ENCODE peak calls at places on chromosomes 3 and 15, in four cellular contexts. G is HCT116, S is cardiac muscle cell, L is upper lobe of right lung. P is an unnamed sample. For H3K36me3, the result is how much of the 10 kb centered on the place peaks cover.

GRCh38 chr3:38459499-38460048 is 5.9 kb downstream of the ACVR2B start:
- DNase-seq in G (no peak), S (no peak), L (no peak), P (no peak)

GRCh38 chr3:74067296-74067695 is 442.6 kb upstream of the PDZRN3 start:
- DNase-seq in G (no peak), S (no peak), L (no peak), P (no peak)

GRCh38 chr15:35281515-35281914 is 196.4 kb upstream of the NANOGP8 start:
- DNase-seq in G (peak), S (no peak), L (no peak), P (no peak)

GRCh38 chr15:98876461-98877369 is 130.9 kb downstream of the PGPEP1L start:
- DNase-seq in G (no peak), S (no peak), L (no peak), P (no peak)

GRCh38 chr3:11212784-11213183 is 58.5 kb downstream of the HRH1 start:
- DNase-seq in G (peak), S (no peak), L (no peak), P (no peak)

GRCh38 chr15:39128746-39129145 is 452.1 kb upstream of the THBS1 start:
- DNase-seq in G (no peak), S (peak), L (no peak), P (no peak)

GRCh38 chr3:177229791-177230190 is 32.5 kb upstream of the TBL1XR1 start:
- DNase-seq in G (no peak), S (peak), L (no peak), P (no peak)

GRCh38 chr3:41345788-41346187 is 146.5 kb downstream of the CTNNB1 start:
- DNase-seq in G (no peak), S (no peak), L (no peak), P (no peak)

GRCh38 chr3:127689266-127689860 is 16.6 kb downstream of the ABTB1 start:
- DNase-seq in G (no peak), S (no peak), L (peak), P (no peak)

GRCh38 chr3:198079771-198080520 is 119.9 kb downstream of the LMLN start:
- DNase-seq in G (peak), S (peak), L (no peak), P (no peak)

GRCh38 chr3:73419179-73419803 is 205.4 kb downstream of the PDZRN3 start:
- DNase-seq in G (no peak), S (peak), L (no peak), P (no peak)

GRCh38 chr3:183629546-183630301 is 5.7 kb upstream of the KLHL24 start:
- DNase-seq in G (no peak), S (peak), L (no peak), P (no peak)

GRCh38 chr15:31268911-31269784 is 57.5 kb upstream of the KLF13 start:
- DNase-seq in G (no peak), S (no peak), L (no peak), P (no peak)

GRCh38 chr3:182028081-182028480 is 316.4 kb downstream of the SOX2 start:
- DNase-seq in G (no peak), S (no peak), L (no peak), P (no peak)

GRCh38 chr15:31352911-31353811 is 26.5 kb downstream of the KLF13 start:
- DNase-seq in G (no peak), S (peak), L (peak), P (peak)

GRCh38 chr15:28132524-28133275 is 33.6 kb upstream of the OCA2 start:
- DNase-seq in G (no peak), S (peak), L (no peak), P (no peak)

GRCh38 chr3:159263750-159264561 is 462.1 kb downstream of the MFSD1 start:
- DNase-seq in G (peak), S (peak), L (no peak), P (no peak)

GRCh38 chr15:45891766-45892165 is 256.9 kb downstream of the SQOR start:
- DNase-seq in G (no peak), S (no peak), L (no peak), P (no peak)

GRCh38 chr3:129827765-129828164 is 65.7 kb downstream of the TMCC1 start:
- DNase-seq in G (no peak), S (no peak), L (no peak), P (no peak)

GRCh38 chr3:152193673-152194267 is 75.0 kb upstream of the MBNL1 start:
- DNase-seq in G (no peak), S (no peak), L (peak), P (no peak)

GRCh38 chr15:58447244-58448010 is 15.6 kb downstream of the LIPC start:
- DNase-seq in G (no peak), S (peak), L (no peak), P (peak)

GRCh38 chr3:43028678-43029490 is 49.8 kb downstream of the GASK1A start:
- DNase-seq in G (no peak), S (no peak), L (no peak), P (no peak)

GRCh38 chr15:67178569-67179210 is 75.8 kb downstream of the AAGAB start:
- DNase-seq in G (no peak), S (peak), L (no peak), P (peak)

DNA sequence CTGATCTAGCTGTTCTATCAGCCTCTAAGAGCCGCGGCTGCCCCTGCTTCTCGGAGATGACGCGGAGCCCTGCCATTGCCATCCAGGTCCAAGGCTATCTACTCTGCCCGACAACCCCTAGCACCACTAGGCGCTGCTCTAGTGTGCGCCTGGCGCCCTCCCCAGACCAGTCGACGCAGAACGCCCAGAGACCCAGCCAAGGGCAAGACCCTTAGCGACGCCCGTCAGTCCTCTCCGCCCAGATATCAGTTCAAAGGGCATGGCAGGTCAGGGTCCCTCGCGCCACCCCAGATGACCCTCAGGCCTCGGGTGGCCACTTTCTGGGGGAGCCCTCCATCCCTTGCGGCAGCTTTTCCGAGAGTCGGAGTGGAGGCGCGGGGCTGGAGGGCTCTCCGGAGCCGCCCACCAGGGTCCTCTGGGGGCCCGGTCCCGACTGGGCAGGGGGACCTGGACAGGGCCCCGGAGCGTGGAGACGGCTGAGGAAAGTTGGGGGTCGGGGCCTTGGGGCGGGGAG is 371 bp upstream of the CLSTN2 start:
- DNase-seq in G (no peak), S (peak), L (peak), P (peak)
- TF ChIP-seq CTCF in G (no peak), S (peak), L (no peak), P (peak)

GRCh38 chr3:186362409-186362757 is 349 bp upstream of the DGKG start:
- DNase-seq in G (no peak), S (no peak), L (no peak), P (no peak)
- H3K4me3 ChIP-seq in G (no peak), S (peak), L (peak), P (peak)

GRCh38 chr15:90948506-90948905 is 6.2 kb upstream of the RCCD1 start:
- DNase-seq in G (no peak), S (no peak), L (no peak), P (no peak)

GRCh38 chr15:90952901-90953677 is 1.6 kb upstream of the RCCD1 start:
- DNase-seq in G (no peak), S (no peak), L (no peak), P (no peak)

GRCh38 chr15:90950676-90951075 is 4.0 kb upstream of the RCCD1 start:
- DNase-seq in G (no peak), S (no peak), L (no peak), P (no peak)

GRCh38 chr15:90947577-90948357 is 6.9 kb upstream of the RCCD1 start:
- DNase-seq in G (no peak), S (no peak), L (no peak), P (no peak)

GRCh38 chr15:90949979-90950675 is 4.6 kb upstream of the RCCD1 start:
- DNase-seq in G (no peak), S (no peak), L (no peak), P (no peak)
- H3K36me3 ChIP-seq in G (under half), S (under half), L (half or more), P (under half)

DNA sequence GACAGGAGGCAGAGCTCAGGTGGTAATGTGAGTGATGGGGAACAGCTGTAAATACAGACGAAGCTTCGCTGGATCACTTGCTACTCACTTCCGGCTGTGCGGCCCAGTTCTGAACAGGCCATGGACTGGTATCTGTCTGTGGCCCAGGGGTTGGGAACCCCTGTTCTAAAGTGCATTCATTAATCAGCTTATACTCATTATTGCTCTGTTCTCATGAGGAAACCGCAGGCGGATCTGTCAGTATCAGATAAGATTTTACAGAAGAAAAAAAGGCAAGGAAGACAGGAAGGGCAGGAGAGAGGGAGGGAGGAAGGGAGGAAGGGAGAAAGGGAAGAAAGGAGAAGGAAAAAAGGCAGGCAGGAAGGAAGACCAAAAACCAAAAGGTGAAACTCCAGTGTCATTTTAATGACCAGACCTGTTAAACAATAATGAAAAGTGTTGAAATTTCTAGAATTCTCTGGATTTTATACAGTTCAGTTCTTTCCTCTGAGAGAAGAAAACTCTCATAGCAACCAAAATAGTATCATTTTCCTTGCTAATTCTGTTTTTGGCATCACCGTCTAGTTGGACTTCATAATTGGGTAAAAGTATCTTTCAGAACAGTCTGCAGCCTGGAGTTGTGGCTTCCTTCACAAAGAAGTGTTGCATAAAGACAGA is 128.0 kb upstream of the PROK2 start:
- DNase-seq in G (no peak), S (no peak), L (no peak), P (no peak)
- TF ChIP-seq CTCF in G (no peak), S (no peak), L (no peak), P (no peak)

GRCh38 chr3:15791525-15791924 is 6.3 kb downstream of the ANKRD28 start:
- DNase-seq in G (no peak), S (no peak), L (no peak), P (no peak)
- H3K4me3 ChIP-seq in G (no peak), S (no peak), L (no peak), P (no peak)

GRCh38 chr3:140285380-140285779 is 350.4 kb downstream of the CLSTN2 start:
- DNase-seq in G (no peak), S (no peak), L (no peak), P (no peak)
- H3K36me3 ChIP-seq in G (under half), S (under half), L (under half), P (under half)

GRCh38 chr15:29821416-29822099 is 710 bp downstream of the TJP1 start:
- DNase-seq in G (peak), S (peak), L (peak), P (no peak)
- TF ChIP-seq CTCF in G (no peak), S (peak), L (no peak), P (peak)

P was measured in kidney epithelial cell.